ENCODE peak calls at places on chromosomes 6 and 20, in nine cellular contexts. V is fibroblast of pulmonary artery; Q is HCT116; Y is lower leg skin; P is CD8-positive, alpha-beta T cell; F is ovary; E is heart left ventricle; K is Peyer's patch; N is cardiac muscle cell. T is an unnamed sample.

GRCh38 chr6:140581601-140582000 is 1207.2 kb upstream of the CITED2 start:
- DNase-seq in K (no peak), Y (no peak), P (no peak), E (no peak), N (no peak), Q (no peak), V (no peak), F (no peak), T (no peak)

GRCh38 chr6:143507358-143508145 is 4.0 kb downstream of the FUCA2 start:
- DNase-seq in K (no peak), Y (no peak), V (no peak), N (no peak), P (no peak), Q (no peak), E (no peak), F (no peak), T (peak)

GRCh38 chr6:42418739-42419138 is 33.0 kb downstream of the TRERF1 start:
- DNase-seq in F (no peak), E (no peak), Q (no peak), Y (no peak), V (no peak), K (no peak), N (no peak), P (no peak), T (no peak)

GRCh38 chr20:50304883-50305635 is 114.4 kb downstream of the CEBPB start:
- DNase-seq in E (peak), Q (no peak), V (peak), K (peak), N (peak), P (no peak), Y (peak), F (peak), T (peak)

GRCh38 chr6:109738200-109738599 is 47.1 kb downstream of the FIG4 start:
- DNase-seq in F (no peak), K (no peak), E (no peak), N (no peak), P (no peak), Q (no peak), V (no peak), Y (no peak), T (peak)

GRCh38 chr6:28606424-28607391 is 81.0 kb downstream of the GPX5 start:
- DNase-seq in K (no peak), V (peak), Q (peak), N (peak), F (no peak), E (no peak), P (no peak), Y (no peak), T (peak)

GRCh38 chr20:42102000-42102399 is 483.8 kb upstream of the CHD6 start:
- DNase-seq in P (no peak), E (no peak), Q (no peak), F (no peak), K (no peak), Y (no peak), N (no peak), V (no peak), T (no peak)

GRCh38 chr6:79077680-79078056 is 386 bp downstream of the PHIP start:
- DNase-seq in Q (no peak), E (peak), K (no peak), P (peak), F (no peak), Y (no peak), N (no peak), V (no peak), T (no peak)

GRCh38 chr20:58147628-58148370 is 80.7 kb downstream of the ANKRD60 start:
- DNase-seq in Y (no peak), F (no peak), E (no peak), Q (no peak), K (peak), V (no peak), N (no peak), P (no peak), T (no peak)

GRCh38 chr6:44667668-44668390 is 280.3 kb downstream of the CDC5L start:
- DNase-seq in K (peak), P (peak), V (peak), E (no peak), F (no peak), Y (no peak), Q (peak), N (peak), T (no peak)

GRCh38 chr20:21804779-21805178 is 99.3 kb downstream of the PAX1 start:
- DNase-seq in N (no peak), Y (no peak), V (no peak), E (no peak), F (no peak), Q (no peak), K (no peak), P (no peak), T (no peak)

GRCh38 chr20:24819331-24819965 is 129.6 kb upstream of the CST7 start:
- DNase-seq in F (no peak), V (no peak), P (no peak), N (no peak), K (no peak), Q (no peak), E (no peak), Y (no peak), T (no peak)

GRCh38 chr20:23200914-23201313 is 114.8 kb upstream of the CD93 start:
- DNase-seq in F (no peak), V (peak), Q (peak), P (no peak), E (no peak), K (peak), N (peak), Y (no peak), T (peak)

GRCh38 chr6:113995632-113996031 is 24.7 kb upstream of the HDAC2 start:
- DNase-seq in Y (no peak), Q (peak), E (peak), K (no peak), F (no peak), P (no peak), V (peak), N (peak), T (peak)

GRCh38 chr6:84422380-84422968 is 195.0 kb upstream of the CEP162 start:
- DNase-seq in E (peak), Q (peak), V (peak), Y (no peak), P (no peak), F (peak), N (peak), K (no peak), T (peak)

GRCh38 chr6:130848945-130849344 is 21.7 kb downstream of the SMLR1 start:
- DNase-seq in Y (no peak), P (no peak), Q (no peak), V (no peak), F (no peak), N (no peak), E (no peak), K (no peak), T (peak)

GRCh38 chr6:8066108-8066507 is 1.9 kb upstream of the BLOC1S5 start:
- DNase-seq in P (no peak), Q (no peak), Y (no peak), F (no peak), K (no peak), N (no peak), E (no peak), V (no peak), T (no peak)
- TF ChIP-seq CTCF in P (no peak), Q (peak), Y (no peak), F (no peak), K (no peak), N (no peak), E (no peak), V (peak), T (no peak)

GRCh38 chr6:101722481-101722880 is 329.0 kb downstream of the GRIK2 start:
- DNase-seq in Y (no peak), K (no peak), E (no peak), V (peak), Q (no peak), F (no peak), N (peak), P (no peak), T (peak)
- H3K4me3 ChIP-seq in Y (no peak), K (no peak), E (no peak), V (no peak), Q (no peak), F (no peak), N (no peak), P (no peak), T (no peak)

GRCh38 chr20:37095108-37095608 is 639 bp downstream of the RBL1 start:
- DNase-seq in P (peak), F (no peak), Q (no peak), N (no peak), Y (no peak), K (peak), E (no peak), V (peak), T (peak)

GRCh38 chr20:37090357-37090871 is 5.4 kb downstream of the RBL1 start:
- DNase-seq in Q (no peak), E (no peak), N (no peak), F (no peak), K (no peak), V (no peak), Y (no peak), P (no peak), T (no peak)

GRCh38 chr20:37096415-37097039 is 730 bp upstream of the RBL1 start:
- DNase-seq in P (no peak), K (no peak), N (no peak), F (no peak), E (no peak), Y (no peak), Q (no peak), V (no peak), T (no peak)

DNA sequence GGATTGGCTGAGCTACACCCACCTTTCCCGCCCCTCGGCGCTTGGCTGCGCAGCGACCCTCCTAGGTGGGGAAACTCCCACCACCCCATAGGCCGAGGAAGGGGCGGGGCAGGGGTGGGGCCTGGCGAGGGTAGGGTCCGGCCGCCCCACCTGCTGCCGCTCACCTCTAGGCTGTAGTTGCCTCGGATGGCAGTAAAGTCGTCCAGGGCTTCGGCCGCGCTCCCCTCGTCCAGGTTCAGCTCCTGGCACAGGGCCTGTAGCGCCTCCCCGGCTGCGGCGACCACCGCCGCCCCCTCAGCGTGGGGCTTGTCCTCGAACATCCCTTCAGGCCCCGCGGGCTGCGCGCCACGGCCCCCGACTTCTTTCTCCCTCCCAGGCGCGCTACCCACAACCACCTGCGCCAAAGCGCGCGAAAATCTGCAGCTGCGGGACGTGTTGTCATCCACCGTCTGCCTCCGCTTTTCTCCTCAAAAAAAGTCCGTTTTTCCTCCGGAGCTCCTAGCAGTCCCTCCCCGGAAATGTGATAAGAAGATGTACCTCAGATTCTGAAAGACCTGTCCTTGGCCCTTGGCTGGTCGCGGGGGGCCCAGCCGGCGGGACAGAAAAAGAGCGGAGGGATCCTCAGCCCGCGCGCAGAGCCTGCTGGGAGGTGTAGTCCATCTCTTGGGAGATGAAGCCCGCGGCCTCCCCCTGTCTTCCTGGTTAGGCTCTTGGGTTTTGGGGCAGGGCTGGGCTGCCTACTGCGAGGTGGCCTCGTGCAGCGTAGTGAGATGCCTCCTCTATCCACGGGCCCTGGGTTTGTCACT is at the start of gene RBL1:
- DNase-seq in V (peak), K (peak), Y (peak), E (peak), P (peak), Q (peak), F (peak), N (peak), T (peak)
- TF ChIP-seq CTCF in V (peak), K (no peak), Y (no peak), E (peak), P (no peak), Q (no peak), F (peak), N (peak), T (peak)

GRCh38 chr6:25138024-25138696 is 141.0 kb upstream of the CARMIL1 start:
- DNase-seq in P (peak), K (peak), N (peak), F (peak), E (peak), V (peak), Q (no peak), Y (peak), T (peak)

GRCh38 chr6:25142506-25142905 is 136.7 kb upstream of the CARMIL1 start:
- DNase-seq in P (no peak), V (no peak), N (no peak), K (no peak), Q (no peak), Y (no peak), E (no peak), F (no peak), T (no peak)

GRCh38 chr6:25136879-25137278 is 142.3 kb upstream of the CARMIL1 start:
- DNase-seq in E (peak), P (no peak), V (peak), N (peak), Y (no peak), K (no peak), F (peak), Q (no peak), T (peak)

GRCh38 chr6:25137497-25137896 is 141.7 kb upstream of the CARMIL1 start:
- DNase-seq in N (peak), V (no peak), Q (no peak), Y (no peak), F (no peak), K (no peak), P (no peak), E (no peak), T (peak)

DNA sequence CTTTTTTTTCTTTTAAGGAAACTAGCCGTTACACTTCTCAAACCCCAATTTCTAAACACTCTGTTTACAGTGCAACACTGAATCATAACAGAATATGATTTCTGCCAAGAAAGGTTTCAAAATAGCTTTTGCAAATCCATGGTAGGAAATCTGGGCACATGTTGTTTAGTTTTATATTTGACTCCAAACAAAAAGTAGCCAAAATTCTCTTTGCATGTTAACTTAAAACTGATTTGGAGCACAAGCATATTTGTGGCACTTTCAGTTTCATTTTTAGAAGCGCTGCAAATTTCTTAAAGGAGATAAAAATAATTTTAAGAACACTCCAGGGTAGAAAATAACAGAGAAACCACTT is 140.5 kb upstream of the CARMIL1 start:
- DNase-seq in E (no peak), P (no peak), K (no peak), Y (no peak), V (peak), N (no peak), Q (no peak), F (no peak), T (no peak)
- H3K4me3 ChIP-seq in E (peak), P (peak), K (peak), Y (no peak), V (peak), N (no peak), Q (no peak), F (peak), T (peak)

T was measured in fibroblast of mammary gland.